ENCODE peak calls at places on chromosomes 16 and 17, in four cellular contexts. Z is NCI-H1930; S is stimulated activated CD4-positive, alpha-beta T cell treated with anti-CD3 and anti-CD28 coated beads, Interleukin-4, amount 100 ng/mL, for 4 hours; G is HCEC 1CT. U is an unnamed sample.

GRCh38 chr16:30523768-30524574 is 2.4 kb downstream of the ZNF768 start:
- DNase-seq in Z (no peak), S (no peak), G (no peak), U (peak)

GRCh38 chr16:4172070-4172469 is 55.8 kb upstream of the ADCY9 start:
- DNase-seq in Z (no peak), S (no peak), G (peak), U (peak)

GRCh38 chr17:41691031-41691777 is 2.5 kb downstream of the EIF1 start:
- DNase-seq in Z (no peak), S (no peak), G (no peak), U (no peak)

GRCh38 chr17:41347872-41348760 is 2.5 kb downstream of the KRT33A start:
- DNase-seq in Z (no peak), S (no peak), G (no peak), U (no peak)

GRCh38 chr17:72749119-72749572 is 343.3 kb downstream of the SLC39A11 start:
- DNase-seq in Z (no peak), S (no peak), G (no peak), U (no peak)

GRCh38 chr17:5769936-5770335 is 185.6 kb upstream of the NLRP1 start:
- DNase-seq in Z (no peak), S (no peak), G (no peak), U (no peak)

GRCh38 chr16:87178177-87178863 is 138.9 kb downstream of the C16orf95 start:
- DNase-seq in Z (no peak), S (no peak), G (no peak), U (peak)

GRCh38 chr16:20683812-20684211 is 13.7 kb downstream of the ACSM1 start:
- DNase-seq in Z (no peak), S (no peak), G (no peak), U (no peak)

GRCh38 chr16:80285089-80285488 is 255.7 kb upstream of the DYNLRB2 start:
- DNase-seq in Z (no peak), S (no peak), G (peak), U (peak)

GRCh38 chr17:21039839-21040575 is 2.8 kb downstream of the USP22 start:
- DNase-seq in Z (no peak), S (peak), G (peak), U (no peak)

GRCh38 chr17:49963626-49964538 is 5.1 kb upstream of the DLX4 start:
- DNase-seq in Z (no peak), S (no peak), G (no peak), U (no peak)

GRCh38 chr17:80446645-80447405 is 29.6 kb downstream of the NPTX1 start:
- DNase-seq in Z (no peak), S (no peak), G (no peak), U (no peak)

GRCh38 chr17:44689492-44690217 is at the start of gene CCDC43:
- DNase-seq in Z (peak), S (peak), G (peak), U (peak)

GRCh38 chr16:491225-491919 is 36.1 kb upstream of the CAPN15 start:
- DNase-seq in Z (no peak), S (no peak), G (no peak), U (no peak)

GRCh38 chr17:55219484-55219883 is 45.3 kb upstream of the HLF start:
- DNase-seq in Z (no peak), S (no peak), G (no peak), U (no peak)

U was measured in foreskin fibroblast.